ENCODE peak calls at places on chromosomes 16 and 17, in eight cellular contexts. Q, P, C, G, M, D, E and N are unnamed samples.
A peak's percentile ranks its signal among the peaks of the same experiment; 100 is the strongest.

GRCh38 chr17:65601881-65602280 is 40.4 kb upstream of the AXIN2 start:
- DNase-seq in Q (no peak), P (no peak), C (no peak), G (no peak), M (no peak), D (no peak), E (no peak), N (no peak)

GRCh38 chr17:40415390-40415789 is 2.3 kb downstream of the TOP2A start:
- DNase-seq in Q (peak; percentile 45), P (no peak), C (peak; percentile 78), G (no peak), M (peak; percentile 70), D (peak; percentile 74), E (peak; percentile 48), N (no peak)

GRCh38 chr17:59893617-59894100 is 738 bp downstream of the RPS6KB1 start:
- DNase-seq in Q (no peak), P (peak; percentile 52), C (peak; percentile 75), G (no peak), M (peak; percentile 62), D (peak; percentile 18), E (peak; percentile 39), N (peak; percentile 54)

GRCh38 chr16:19583665-19584300 is 28.3 kb downstream of the VPS35L start:
- DNase-seq in Q (peak; percentile 65), P (peak; percentile 48), C (peak; percentile 71), G (no peak), M (peak; percentile 77), D (peak; percentile 58), E (peak; percentile 58), N (no peak)

GRCh38 chr17:35713069-35713728 is 18.2 kb upstream of the RASL10B start:
- DNase-seq in Q (peak; percentile 66), P (no peak), C (no peak), G (no peak), M (peak; percentile 97), D (peak; percentile 80), E (no peak), N (peak; percentile 37)

GRCh38 chr17:39236383-39236927 is 10.7 kb upstream of the STAC2 start:
- DNase-seq in Q (no peak), P (no peak), C (no peak), G (no peak), M (no peak), D (no peak), E (no peak), N (peak; percentile 51)

GRCh38 chr17:75548839-75549238 is 23.3 kb downstream of the LLGL2 start:
- DNase-seq in Q (peak; percentile 32), P (no peak), C (no peak), G (no peak), M (no peak), D (no peak), E (no peak), N (no peak)

GRCh38 chr17:55690105-55690508 is 32.6 kb downstream of the TMEM100 start:
- DNase-seq in Q (no peak), P (no peak), C (no peak), G (no peak), M (peak; percentile 50), D (peak; percentile 37), E (no peak), N (no peak)

GRCh38 chr17:2237960-2238359 is 65.6 kb downstream of the SMG6 start:
- DNase-seq in Q (no peak), P (no peak), C (no peak), G (no peak), M (peak; percentile 53), D (no peak), E (no peak), N (peak; percentile 58)

GRCh38 chr17:37481001-37481665 is 8.6 kb upstream of the DUSP14 start:
- DNase-seq in Q (no peak), P (no peak), C (no peak), G (no peak), M (no peak), D (no peak), E (no peak), N (no peak)

GRCh38 chr16:391885-392335 is 5.1 kb upstream of the NME4 start:
- DNase-seq in Q (peak; percentile 49), P (peak; percentile 74), C (peak; percentile 93), G (no peak), M (peak; percentile 70), D (peak; percentile 83), E (peak; percentile 63), N (no peak)

GRCh38 chr17:45052052-45052772 is 780 bp upstream of the DCAKD start:
- DNase-seq in Q (peak; percentile 51), P (peak; percentile 34), C (peak; percentile 58), G (peak; percentile 53), M (peak; percentile 53), D (peak; percentile 20), E (peak; percentile 27), N (peak; percentile 71)

GRCh38 chr17:77602062-77602746 is 356.3 kb upstream of the TNRC6C start:
- DNase-seq in Q (no peak), P (peak; percentile 73), C (peak; percentile 15), G (no peak), M (peak; percentile 83), D (peak; percentile 82), E (no peak), N (peak; percentile 72)
- H3K27ac ChIP-seq in Q (peak overlapping the region; percentile 60), P (peak overlapping the region; percentile 56), C (no peak overlapping the region), G (peak overlapping the region; percentile 13), M (peak overlapping the region; percentile 37), D (no peak overlapping the region), E (no peak overlapping the region), N (peak overlapping the region; percentile 99)

DNA sequence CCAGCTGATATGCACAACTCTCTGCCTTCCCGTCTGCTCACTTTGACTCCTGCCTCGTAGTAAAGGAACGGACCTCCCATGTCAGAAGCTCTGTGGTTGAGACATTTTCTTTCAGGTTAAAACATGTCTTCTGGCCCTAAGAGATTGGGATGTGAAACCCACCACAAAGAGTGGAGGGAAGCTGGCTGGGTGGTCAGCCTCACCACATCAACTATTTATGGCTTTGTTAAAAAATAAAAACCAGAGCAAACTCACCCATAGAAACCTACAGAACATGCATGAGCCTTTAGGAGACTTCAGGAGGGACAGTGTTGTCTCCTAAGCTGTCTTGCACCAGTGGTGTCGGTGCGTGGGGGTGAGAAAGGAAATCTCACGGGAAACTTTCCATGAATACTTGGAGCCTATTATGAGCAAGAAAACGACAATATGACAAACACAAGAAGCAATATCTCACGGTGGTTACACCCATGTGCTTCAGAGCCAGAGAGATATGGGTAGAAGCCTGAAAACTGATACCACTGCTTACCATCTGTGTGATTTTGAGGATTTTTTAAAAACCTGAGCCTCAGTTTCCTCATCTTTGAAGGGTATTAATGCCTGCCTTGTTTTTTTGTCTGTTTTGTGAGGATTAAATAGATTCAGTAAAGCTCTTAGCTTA is 61.7 kb upstream of the XYLT1 start:
- DNase-seq in Q (no peak), P (no peak), C (no peak), G (no peak), M (no peak), D (no peak), E (no peak), N (no peak)
- H3K4me3 ChIP-seq in Q (no peak overlapping the region), P (no peak overlapping the region), C (no peak overlapping the region), G (no peak overlapping the region), M (no peak overlapping the region), D (no peak overlapping the region), E (no peak overlapping the region), N (no peak overlapping the region)

GRCh38 chr17:61591930-61592329 is 911 bp upstream of the NACA2 start:
- DNase-seq in Q (no peak), P (no peak), C (no peak), G (no peak), M (no peak), D (no peak), E (no peak), N (no peak)

GRCh38 chr17:61593404-61593803 is 2.4 kb upstream of the NACA2 start:
- DNase-seq in Q (no peak), P (no peak), C (no peak), G (no peak), M (peak; percentile 20), D (no peak), E (no peak), N (no peak)

GRCh38 chr17:61597606-61598005 is 6.6 kb upstream of the NACA2 start:
- DNase-seq in Q (no peak), P (no peak), C (no peak), G (no peak), M (no peak), D (no peak), E (no peak), N (no peak)

GRCh38 chr17:61595418-61595817 is 4.4 kb upstream of the NACA2 start:
- DNase-seq in Q (no peak), P (no peak), C (no peak), G (no peak), M (no peak), D (no peak), E (no peak), N (no peak)

GRCh38 chr17:61594294-61594825 is 3.3 kb upstream of the NACA2 start:
- DNase-seq in Q (no peak), P (no peak), C (no peak), G (no peak), M (peak; percentile 20), D (no peak), E (peak; percentile 32), N (no peak)
- H3K27ac ChIP-seq in Q (no peak overlapping the region), P (no peak overlapping the region), C (no peak overlapping the region), G (no peak overlapping the region), M (no peak overlapping the region), D (no peak overlapping the region), E (no peak overlapping the region), N (no peak overlapping the region)

GRCh38 chr16:2776500-2777139 is 460 bp downstream of the ELOB start:
- DNase-seq in Q (no peak), P (no peak), C (peak; percentile 64), G (no peak), M (peak; percentile 71), D (no peak), E (peak; percentile 15), N (no peak)

GRCh38 chr16:2774161-2774891 is 2.8 kb downstream of the ELOB start:
- DNase-seq in Q (no peak), P (no peak), C (no peak), G (no peak), M (no peak), D (no peak), E (no peak), N (no peak)

GRCh38 chr16:2777231-2777902 is at the start of gene ELOB:
- DNase-seq in Q (peak; percentile 85), P (peak; percentile 86), C (peak; percentile 96), G (peak; percentile 87), M (peak; percentile 96), D (peak; percentile 75), E (peak; percentile 73), N (peak; percentile 92)

GRCh38 chr16:2775317-2775716 is 1.8 kb downstream of the ELOB start:
- DNase-seq in Q (no peak), P (no peak), C (no peak), G (no peak), M (no peak), D (no peak), E (no peak), N (no peak)

DNA sequence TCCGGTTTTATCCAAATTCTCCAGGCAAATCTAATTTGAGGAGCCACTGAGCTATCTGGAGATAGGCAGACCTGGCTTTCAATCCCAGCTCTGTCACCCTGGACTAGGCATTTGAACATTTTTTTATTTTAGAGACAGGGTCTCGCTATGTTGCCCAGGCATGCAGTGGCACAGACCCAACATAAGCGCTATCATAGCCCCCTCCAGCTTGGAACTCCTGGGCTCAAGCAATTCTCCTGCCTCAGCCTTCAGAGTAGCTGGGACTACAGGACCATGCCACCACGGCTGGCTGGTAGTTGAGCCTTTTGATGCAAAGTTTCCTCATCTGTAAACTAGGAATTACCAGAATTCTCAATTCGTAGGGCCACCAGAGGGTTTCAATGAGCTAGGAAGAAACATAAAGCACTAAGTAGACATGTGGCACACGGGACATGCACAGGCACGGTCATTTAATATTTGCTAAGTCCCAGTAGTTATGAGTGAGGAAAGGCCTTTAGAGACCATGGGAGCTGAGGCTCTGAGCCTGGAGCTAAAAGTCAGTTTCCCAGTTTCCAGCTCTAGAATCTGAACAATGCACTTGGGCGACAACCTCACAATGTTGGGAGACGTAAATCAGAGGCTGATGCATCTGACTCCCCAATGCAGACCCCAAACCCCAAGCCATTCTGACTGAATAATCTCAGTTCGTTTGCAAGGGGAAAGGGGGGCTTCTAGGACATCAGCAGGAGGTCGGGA is 1.1 kb downstream of the ELOB start:
- DNase-seq in Q (no peak), P (no peak), C (no peak), G (no peak), M (peak; percentile 44), D (no peak), E (no peak), N (no peak)
- H3K4me3 ChIP-seq in Q (peak overlapping the region; percentile 98), P (peak overlapping the region; percentile 80), C (peak overlapping the region; percentile 91), G (peak overlapping the region; percentile 95), M (peak overlapping the region; percentile 88), D (peak overlapping the region; percentile 88), E (peak overlapping the region; percentile 96), N (peak overlapping the region; percentile 91)